ENCODE peak calls at places on chromosomes 11 and 22, in seven cellular contexts. P is stomach, C is substantia nigra, H is transverse colon, L is ovary, T is cardiac muscle cell, D is hepatocyte. Q is an unnamed sample.

GRCh38 chr11:129374993-129375721 is 491 bp upstream of the BARX2 start:
- DNase-seq in C (no peak), T (peak), L (no peak), D (peak), H (peak), P (peak), Q (peak)

GRCh38 chr11:121467965-121468364 is 15.2 kb upstream of the SORL1-AS1 start:
- DNase-seq in L (no peak), D (no peak), P (no peak), T (no peak), C (no peak), H (no peak), Q (no peak)

GRCh38 chr11:3925513-3925912 is 70.0 kb downstream of the STIM1 start:
- DNase-seq in C (no peak), T (no peak), L (no peak), D (no peak), P (no peak), H (no peak), Q (no peak)

GRCh38 chr11:58509730-58510129 is 1.8 kb upstream of the OR5B21 start:
- DNase-seq in T (peak), D (no peak), L (no peak), H (no peak), P (no peak), C (no peak), Q (no peak)

GRCh38 chr11:100403817-100404216 is 283.3 kb upstream of the ARHGAP42 start:
- DNase-seq in D (no peak), L (no peak), T (peak), H (no peak), P (no peak), C (no peak), Q (no peak)

GRCh38 chr11:93849751-93850584 is 450 bp downstream of the VSTM5 start:
- DNase-seq in H (peak), P (peak), L (peak), T (peak), D (peak), C (no peak), Q (peak)

GRCh38 chr22:23285236-23285635 is 104.9 kb downstream of the BCR start:
- DNase-seq in P (no peak), T (no peak), H (no peak), C (no peak), L (no peak), D (no peak), Q (no peak)

GRCh38 chr11:93840981-93841380 is 9.4 kb downstream of the VSTM5 start:
- DNase-seq in P (no peak), H (no peak), C (no peak), D (no peak), T (no peak), L (no peak), Q (no peak)

GRCh38 chr11:7677071-7677470 is 3.8 kb upstream of the CYB5R2 start:
- DNase-seq in P (no peak), H (no peak), C (no peak), D (no peak), T (no peak), L (no peak), Q (no peak)

GRCh38 chr22:39705386-39705785 is 134.8 kb downstream of the CACNA1I start:
- DNase-seq in D (no peak), P (no peak), L (no peak), H (no peak), T (no peak), C (no peak), Q (no peak)
- H3K27ac ChIP-seq in D (no peak), P (no peak), L (no peak), H (no peak), T (no peak), C (no peak), Q (no peak)

DNA sequence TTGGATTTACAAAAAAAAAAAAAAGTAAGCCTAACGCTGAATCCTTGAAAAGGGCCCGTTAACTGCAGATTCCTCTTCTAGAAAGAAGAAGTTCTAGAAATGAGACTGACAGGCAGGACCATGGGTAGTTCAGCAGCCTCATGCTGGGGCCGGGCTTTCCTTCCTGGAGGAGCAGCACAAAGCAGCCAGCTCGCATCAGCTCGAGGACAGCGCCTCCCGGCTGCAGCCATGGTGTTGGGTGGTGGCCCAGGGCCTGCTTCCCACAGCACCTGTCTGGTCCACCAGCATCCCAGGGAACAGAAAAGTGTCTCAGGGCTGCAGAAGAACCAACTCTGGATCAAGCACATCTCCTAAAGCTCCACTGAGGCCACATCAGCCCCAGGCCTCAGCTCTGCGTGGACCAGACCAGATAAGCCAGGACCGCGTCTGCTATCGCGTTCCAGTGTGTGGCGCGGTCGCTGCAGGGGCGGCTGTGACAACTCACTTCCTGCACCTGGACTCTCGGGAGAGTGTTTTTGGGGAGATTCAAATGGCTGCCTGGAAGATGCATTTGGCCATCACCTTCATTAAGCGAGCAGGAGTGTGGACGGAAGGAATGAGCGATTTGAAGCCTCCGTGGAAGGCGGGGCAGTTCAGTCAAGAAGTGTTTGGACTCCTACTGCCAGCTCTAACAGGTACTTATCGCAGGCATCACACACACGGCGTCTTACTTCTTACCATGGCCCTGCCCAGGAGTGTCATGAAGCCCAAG is 53.5 kb downstream of the MYH9 start:
- DNase-seq in P (no peak), T (no peak), H (peak), D (no peak), C (no peak), L (no peak), Q (peak)
- H3K27ac ChIP-seq in P (peak), T (peak), H (peak), D (peak), C (peak), L (no peak), Q (peak)

DNA sequence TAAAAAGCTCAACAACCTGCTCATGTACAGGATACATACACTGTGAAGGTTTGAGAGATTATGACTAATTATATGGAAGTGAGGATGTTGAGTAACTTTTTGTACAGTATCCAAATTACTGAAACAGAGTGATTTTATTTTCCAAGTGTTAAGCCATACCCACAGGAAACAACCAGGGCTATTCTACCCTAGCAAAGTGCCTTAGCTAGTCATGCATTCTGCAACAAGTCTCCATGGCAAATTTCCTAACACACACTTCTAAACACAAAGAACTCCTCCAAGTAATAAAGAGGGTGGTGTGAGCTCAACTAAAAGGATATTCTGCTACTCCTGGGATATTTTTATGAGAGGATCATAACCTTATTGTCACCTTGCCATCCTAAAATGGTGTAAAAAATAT is 4.4 kb downstream of the LGR4 start:
- DNase-seq in P (no peak), C (no peak), H (no peak), D (peak), T (no peak), L (no peak), Q (no peak)
- H3K27ac ChIP-seq in P (peak), C (no peak), H (peak), D (peak), T (no peak), L (no peak), Q (peak)

DNA sequence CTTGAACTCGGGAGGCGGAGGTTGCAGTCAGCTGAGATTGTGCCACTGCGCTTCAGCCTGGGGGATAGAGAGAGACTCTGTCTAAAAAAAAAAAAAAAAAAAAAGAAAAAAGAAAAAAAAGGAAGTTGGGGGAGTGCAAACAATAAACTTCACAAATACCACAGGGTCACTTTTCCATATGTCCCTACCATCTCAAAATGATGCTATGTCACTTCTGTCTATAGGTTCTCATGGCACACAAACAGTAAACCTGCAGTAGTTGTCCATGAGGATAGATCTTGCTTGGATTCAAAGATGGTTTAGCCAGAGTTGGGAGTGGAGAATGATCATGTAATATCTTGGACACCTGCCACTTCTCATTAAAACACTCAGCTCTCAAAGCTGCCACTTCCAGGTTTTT is 1.1 kb upstream of the VPS11 start:
- DNase-seq in P (no peak), L (no peak), T (no peak), D (no peak), C (no peak), H (no peak), Q (no peak)
- H3K27ac ChIP-seq in P (peak), L (no peak), T (no peak), D (peak), C (no peak), H (peak), Q (peak)

GRCh38 chr11:97015327-97015726 is 625.5 kb downstream of the JRKL start:
- DNase-seq in C (no peak), D (no peak), H (no peak), L (no peak), T (no peak), P (no peak), Q (no peak)

GRCh38 chr11:97022942-97023341 is 633.1 kb downstream of the JRKL start:
- DNase-seq in T (no peak), C (no peak), H (no peak), D (no peak), L (no peak), P (no peak), Q (no peak)

GRCh38 chr11:97019305-97019704 is 629.5 kb downstream of the JRKL start:
- DNase-seq in P (no peak), L (no peak), D (no peak), T (no peak), H (no peak), C (no peak), Q (no peak)

GRCh38 chr11:97019754-97020153 is 629.9 kb downstream of the JRKL start:
- DNase-seq in P (no peak), L (no peak), H (no peak), D (peak), C (no peak), T (no peak), Q (no peak)
- H3K27ac ChIP-seq in P (no peak), L (no peak), H (no peak), D (no peak), C (no peak), T (no peak), Q (no peak)

GRCh38 chr11:23797624-23798419 is 699.0 kb upstream of the LUZP2 start:
- DNase-seq in P (no peak), T (no peak), D (no peak), L (no peak), C (no peak), H (peak), Q (peak)
- H3K27ac ChIP-seq in P (no peak), T (no peak), D (no peak), L (no peak), C (no peak), H (peak), Q (peak)

Q was measured in colonic mucosa.